ENCODE peak calls at places on chromosomes 11 and 22, in ten cellular contexts. D is NCI-H1048; A is stimulated activated CD8-positive, alpha-beta memory T cell treated with anti-CD3 and anti-CD28 coated beads, Interleukin-15, amount 100 ng/mL, for 4 hours; E is caudate nucleus; L is A549; J is HEK293T; W is NCI-H1436; C is NCI-H345; Z is NCI-H1105 treated with DMSO at 0.1 percent for 48 hours; Y is CD8-positive, alpha-beta memory T cell. M is an unnamed sample.

GRCh38 chr11:17767301-17767885 is 32.8 kb downstream of the KCNC1 start:
- DNase-seq in Z (no peak), E (no peak), A (no peak), W (peak; percentile 26), J (no peak), D (no peak), Y (no peak), C (no peak), L (no peak), M (no peak)

GRCh38 chr22:35480143-35480542 is 60.5 kb upstream of the RASD2 start:
- DNase-seq in E (no peak), D (no peak), C (no peak), L (no peak), Y (no peak), J (no peak), W (no peak), A (no peak), Z (no peak), M (peak; percentile 18)

GRCh38 chr11:724063-724732 is 18.2 kb downstream of the EPS8L2 start:
- DNase-seq in L (no peak), J (no peak), E (no peak), A (no peak), C (no peak), Z (no peak), D (no peak), W (no peak), Y (no peak), M (no peak)

GRCh38 chr11:62245271-62245753 is 3.3 kb downstream of the SCGB1D2 start:
- DNase-seq in A (no peak), W (no peak), E (no peak), Z (no peak), L (peak; percentile 29), D (no peak), J (peak; percentile 25), Y (no peak), C (no peak), M (no peak)

GRCh38 chr11:66043008-66043906 is 5.7 kb downstream of the GAL3ST3 start:
- DNase-seq in Z (no peak), J (no peak), A (no peak), E (no peak), D (no peak), Y (no peak), L (no peak), W (no peak), C (no peak), M (no peak)

GRCh38 chr22:29528144-29528543 is 25.4 kb downstream of the THOC5 start:
- DNase-seq in A (no peak), Z (no peak), D (no peak), C (no peak), W (no peak), L (no peak), J (no peak), Y (no peak), E (peak; percentile 36), M (no peak)

GRCh38 chr22:32723632-32724031 is 77.9 kb upstream of the TIMP3 start:
- DNase-seq in D (no peak), A (no peak), C (no peak), W (no peak), J (no peak), L (no peak), Y (no peak), Z (no peak), E (no peak), M (peak; percentile 68)

GRCh38 chr22:30893434-30894370 is 74.9 kb downstream of the MORC2 start:
- DNase-seq in J (no peak), E (no peak), A (no peak), D (no peak), L (no peak), C (no peak), W (no peak), Z (no peak), Y (no peak), M (no peak)

GRCh38 chr11:85310479-85310878 is 316.7 kb downstream of the DLG2 start:
- DNase-seq in W (peak; percentile 3), C (no peak), D (no peak), L (no peak), Y (no peak), J (no peak), E (no peak), Z (peak; percentile 10), A (no peak), M (no peak)

GRCh38 chr22:23553438-23553837 is 26.7 kb downstream of the IGLL1 start:
- DNase-seq in E (no peak), L (no peak), C (no peak), Y (no peak), D (no peak), J (no peak), Z (no peak), W (no peak), A (no peak), M (no peak)

M was measured in stimulated activated naive B cell treated with anti-CD40 and anti-IgM and Interleukin-4, amounts not matched to agents 10 μg/mL and 1 μg/mL and 100 μg/mL, for 72 hours.